ENCODE peak calls at places on chromosomes 3 and 15, in five cellular contexts. One of them, this sample, is unnamed. For H3K4me1, the result is how much of the 10 kb centered on the place peaks cover.

GRCh38 chr3:190494907-190495306 is 19.0 kb upstream of the IL1RAP start:
- DNase-seq in neural progenitor cell: no peak
- DNase-seq in lower lobe of right lung: no peak
- DNase-seq in adrenal gland: no peak
- DNase-seq in endothelial cell of umbilical vein: no peak
- DNase-seq in this sample: no peak

GRCh38 chr3:184234224-184234623 is 4.8 kb downstream of the VWA5B2 start:
- DNase-seq in adrenal gland: peak
- DNase-seq in lower lobe of right lung: peak
- DNase-seq in neural progenitor cell: no peak
- DNase-seq in endothelial cell of umbilical vein: peak
- DNase-seq in this sample: no peak

GRCh38 chr15:88512606-88513005 is 33.9 kb downstream of the DET1 start:
- DNase-seq in endothelial cell of umbilical vein: no peak
- DNase-seq in lower lobe of right lung: no peak
- DNase-seq in adrenal gland: no peak
- DNase-seq in neural progenitor cell: no peak
- DNase-seq in this sample: no peak

GRCh38 chr15:61835476-61836106 is 224.7 kb downstream of the VPS13C start:
- DNase-seq in neural progenitor cell: peak
- DNase-seq in lower lobe of right lung: peak
- DNase-seq in endothelial cell of umbilical vein: peak
- DNase-seq in adrenal gland: peak
- DNase-seq in this sample: peak

GRCh38 chr3:9916346-9916733 is 558 bp upstream of the IL17RC start:
- DNase-seq in lower lobe of right lung: no peak
- DNase-seq in endothelial cell of umbilical vein: no peak
- DNase-seq in neural progenitor cell: peak
- DNase-seq in adrenal gland: no peak
- DNase-seq in this sample: no peak

GRCh38 chr3:26920579-26920978 is 298.0 kb downstream of the LRRC3B start:
- DNase-seq in lower lobe of right lung: no peak
- DNase-seq in neural progenitor cell: peak
- DNase-seq in endothelial cell of umbilical vein: no peak
- DNase-seq in adrenal gland: no peak
- DNase-seq in this sample: no peak

GRCh38 chr3:123733341-123733740 is 148.5 kb upstream of the HACD2 start:
- DNase-seq in neural progenitor cell: no peak
- DNase-seq in endothelial cell of umbilical vein: no peak
- DNase-seq in lower lobe of right lung: no peak
- DNase-seq in adrenal gland: no peak
- DNase-seq in this sample: no peak

GRCh38 chr3:30292192-30292893 is 314.1 kb upstream of the TGFBR2 start:
- DNase-seq in endothelial cell of umbilical vein: peak
- DNase-seq in neural progenitor cell: no peak
- DNase-seq in adrenal gland: no peak
- DNase-seq in lower lobe of right lung: no peak
- DNase-seq in this sample: no peak

GRCh38 chr15:97759363-97759762 is 201.1 kb upstream of the ARRDC4 start:
- DNase-seq in neural progenitor cell: no peak
- DNase-seq in endothelial cell of umbilical vein: peak
- DNase-seq in adrenal gland: no peak
- DNase-seq in lower lobe of right lung: no peak
- DNase-seq in this sample: no peak

GRCh38 chr3:18016366-18016765 is 273.9 kb upstream of the TBC1D5 start:
- DNase-seq in neural progenitor cell: no peak
- DNase-seq in lower lobe of right lung: no peak
- DNase-seq in adrenal gland: no peak
- DNase-seq in endothelial cell of umbilical vein: no peak
- DNase-seq in this sample: no peak

GRCh38 chr15:28969511-28970085 is 83.8 kb downstream of the APBA2 start:
- DNase-seq in lower lobe of right lung: no peak
- DNase-seq in endothelial cell of umbilical vein: no peak
- DNase-seq in adrenal gland: no peak
- DNase-seq in neural progenitor cell: no peak
- DNase-seq in this sample: no peak

GRCh38 chr15:49830411-49830810 is 209.6 kb downstream of the DTWD1 start:
- DNase-seq in neural progenitor cell: no peak
- DNase-seq in adrenal gland: no peak
- DNase-seq in lower lobe of right lung: no peak
- DNase-seq in endothelial cell of umbilical vein: no peak
- DNase-seq in this sample: no peak

GRCh38 chr15:82530606-82531379 is 9.5 kb downstream of the RPS17 start:
- DNase-seq in neural progenitor cell: peak
- DNase-seq in lower lobe of right lung: peak
- DNase-seq in adrenal gland: peak
- DNase-seq in endothelial cell of umbilical vein: peak
- DNase-seq in this sample: peak

GRCh38 chr3:142269777-142270176 is 44.4 kb upstream of the GK5 start:
- DNase-seq in neural progenitor cell: no peak
- DNase-seq in endothelial cell of umbilical vein: no peak
- DNase-seq in lower lobe of right lung: no peak
- DNase-seq in adrenal gland: no peak
- DNase-seq in this sample: no peak

GRCh38 chr3:44039006-44039405 is 202.7 kb upstream of the TOPAZ1 start:
- DNase-seq in endothelial cell of umbilical vein: no peak
- DNase-seq in lower lobe of right lung: no peak
- DNase-seq in neural progenitor cell: no peak
- DNase-seq in adrenal gland: no peak
- DNase-seq in this sample: no peak

GRCh38 chr3:65146149-65146548 is 458.3 kb upstream of the ADAMTS9 start:
- DNase-seq in lower lobe of right lung: no peak
- DNase-seq in endothelial cell of umbilical vein: no peak
- DNase-seq in adrenal gland: no peak
- DNase-seq in neural progenitor cell: peak
- DNase-seq in this sample: no peak

GRCh38 chr3:53274938-53275666 is 19.3 kb upstream of the TKT start:
- DNase-seq in endothelial cell of umbilical vein: no peak
- DNase-seq in neural progenitor cell: no peak
- DNase-seq in adrenal gland: no peak
- DNase-seq in lower lobe of right lung: no peak
- DNase-seq in this sample: peak

GRCh38 chr3:60758169-60758568 is 493.1 kb downstream of the FHIT start:
- DNase-seq in endothelial cell of umbilical vein: no peak
- DNase-seq in lower lobe of right lung: no peak
- DNase-seq in neural progenitor cell: no peak
- DNase-seq in adrenal gland: no peak
- DNase-seq in this sample: no peak

DNA sequence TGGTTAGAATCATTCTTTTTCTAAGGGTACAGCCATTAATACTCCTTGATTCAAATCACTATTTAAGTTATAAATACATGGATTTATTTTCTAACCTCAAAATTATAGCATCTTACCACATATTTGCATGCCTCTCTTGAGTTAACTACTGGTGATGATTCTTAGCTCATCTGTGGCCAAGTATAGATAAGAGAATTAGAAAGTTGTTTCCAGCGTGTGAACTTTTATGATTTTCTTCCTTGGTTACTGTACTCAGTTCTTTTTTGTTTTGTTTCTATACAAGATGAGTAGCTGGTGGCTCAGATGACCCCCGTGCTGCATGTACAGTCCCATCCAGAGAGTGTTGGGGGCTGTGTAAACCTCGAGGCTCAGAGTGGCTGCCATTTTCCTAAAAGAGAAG is 124.6 kb downstream of the IGF1R start:
- DNase-seq in adrenal gland: no peak
- DNase-seq in neural progenitor cell: no peak
- DNase-seq in lower lobe of right lung: no peak
- DNase-seq in endothelial cell of umbilical vein: no peak
- DNase-seq in this sample: no peak
- H3K4me1 ChIP-seq in adrenal gland: under half
- H3K4me1 ChIP-seq in neural progenitor cell: under half
- H3K4me1 ChIP-seq in lower lobe of right lung: under half
- H3K4me1 ChIP-seq in endothelial cell of umbilical vein: under half
- H3K4me1 ChIP-seq in this sample: under half

GRCh38 chr3:23823620-23824019 is 17.9 kb downstream of the UBE2E1 start:
- DNase-seq in lower lobe of right lung: no peak
- DNase-seq in endothelial cell of umbilical vein: no peak
- DNase-seq in adrenal gland: no peak
- DNase-seq in neural progenitor cell: no peak
- DNase-seq in this sample: no peak
- H3K4me1 ChIP-seq in lower lobe of right lung: half or more
- H3K4me1 ChIP-seq in endothelial cell of umbilical vein: under half
- H3K4me1 ChIP-seq in adrenal gland: under half
- H3K4me1 ChIP-seq in neural progenitor cell: half or more
- H3K4me1 ChIP-seq in this sample: under half

GRCh38 chr3:71062037-71062919 is 521.2 kb downstream of the FOXP1 start:
- DNase-seq in neural progenitor cell: no peak
- DNase-seq in adrenal gland: no peak
- DNase-seq in lower lobe of right lung: no peak
- DNase-seq in endothelial cell of umbilical vein: peak
- DNase-seq in this sample: no peak
- H3K4me1 ChIP-seq in neural progenitor cell: under half
- H3K4me1 ChIP-seq in adrenal gland: under half
- H3K4me1 ChIP-seq in lower lobe of right lung: half or more
- H3K4me1 ChIP-seq in endothelial cell of umbilical vein: half or more
- H3K4me1 ChIP-seq in this sample: half or more

GRCh38 chr3:57594144-57594543 is 3.0 kb downstream of the ARF4 start:
- DNase-seq in endothelial cell of umbilical vein: no peak
- DNase-seq in adrenal gland: no peak
- DNase-seq in lower lobe of right lung: no peak
- DNase-seq in neural progenitor cell: no peak
- DNase-seq in this sample: no peak
- H3K4me1 ChIP-seq in endothelial cell of umbilical vein: under half
- H3K4me1 ChIP-seq in adrenal gland: half or more
- H3K4me1 ChIP-seq in lower lobe of right lung: half or more
- H3K4me1 ChIP-seq in neural progenitor cell: under half
- H3K4me1 ChIP-seq in this sample: under half

DNA sequence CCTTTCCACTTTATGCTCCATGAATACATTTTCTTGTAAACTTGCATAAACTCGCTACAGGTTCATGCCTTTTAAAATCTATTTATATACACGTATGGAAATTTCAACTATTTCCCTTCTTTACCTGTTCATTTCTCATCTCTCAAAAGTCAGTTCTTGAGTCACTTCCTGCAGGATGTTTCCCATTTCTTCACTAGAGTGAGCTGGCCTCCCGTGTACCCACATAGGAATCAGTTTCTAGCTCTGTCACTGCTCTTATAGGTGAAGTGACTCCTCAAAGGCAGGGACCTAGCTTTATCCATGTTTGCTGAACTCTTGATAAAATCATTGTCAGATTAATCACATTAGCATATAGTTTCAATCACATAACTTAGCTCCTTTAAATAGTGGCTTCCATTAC is 259.7 kb downstream of the EPHA3 start:
- DNase-seq in endothelial cell of umbilical vein: no peak
- DNase-seq in lower lobe of right lung: no peak
- DNase-seq in neural progenitor cell: no peak
- DNase-seq in adrenal gland: no peak
- DNase-seq in this sample: no peak
- H3K4me1 ChIP-seq in endothelial cell of umbilical vein: under half
- H3K4me1 ChIP-seq in lower lobe of right lung: under half
- H3K4me1 ChIP-seq in neural progenitor cell: under half
- H3K4me1 ChIP-seq in adrenal gland: under half
- H3K4me1 ChIP-seq in this sample: under half